ENCODE peak calls at places on chromosomes 6 and 20, in six cellular contexts. One of them, this sample, is unnamed.

GRCh38 chr20:41619360-41620115 is 1.4 kb upstream of the CHD6 start:
- DNase-seq in stimulated activated naive CD4-positive, alpha-beta T cell: no peak
- DNase-seq in NCI-H2081: peak; percentile 39
- DNase-seq in AG09309: no peak
- DNase-seq in A549: no peak
- DNase-seq in activated CD8-positive, alpha-beta T cell treated with anti-CD3 and anti-CD28 coated beads for 36 hours: no peak
- DNase-seq in this sample: no peak

GRCh38 chr6:110662468-110663211 is 152.6 kb downstream of the CDK19 start:
- DNase-seq in A549: no peak
- DNase-seq in AG09309: peak; percentile 37
- DNase-seq in stimulated activated naive CD4-positive, alpha-beta T cell: no peak
- DNase-seq in activated CD8-positive, alpha-beta T cell treated with anti-CD3 and anti-CD28 coated beads for 36 hours: no peak
- DNase-seq in NCI-H2081: no peak
- DNase-seq in this sample: no peak

GRCh38 chr6:7058250-7058923 is 49.4 kb upstream of the RREB1 start:
- DNase-seq in AG09309: peak; percentile 92
- DNase-seq in NCI-H2081: no peak
- DNase-seq in A549: peak; percentile 56
- DNase-seq in stimulated activated naive CD4-positive, alpha-beta T cell: no peak
- DNase-seq in activated CD8-positive, alpha-beta T cell treated with anti-CD3 and anti-CD28 coated beads for 36 hours: peak; percentile 62
- DNase-seq in this sample: no peak

GRCh38 chr6:81792826-81793225 is 40.3 kb upstream of the TENT5A start:
- DNase-seq in NCI-H2081: no peak
- DNase-seq in A549: no peak
- DNase-seq in AG09309: no peak
- DNase-seq in stimulated activated naive CD4-positive, alpha-beta T cell: no peak
- DNase-seq in activated CD8-positive, alpha-beta T cell treated with anti-CD3 and anti-CD28 coated beads for 36 hours: no peak
- DNase-seq in this sample: no peak

GRCh38 chr6:26521485-26522391 is 16.4 kb upstream of the HMGN4 start:
- DNase-seq in NCI-H2081: peak; percentile 54
- DNase-seq in A549: peak; percentile 71
- DNase-seq in activated CD8-positive, alpha-beta T cell treated with anti-CD3 and anti-CD28 coated beads for 36 hours: peak; percentile 72
- DNase-seq in stimulated activated naive CD4-positive, alpha-beta T cell: peak; percentile 44
- DNase-seq in AG09309: no peak
- DNase-seq in this sample: peak; percentile 49

GRCh38 chr20:46088409-46089075 is 1.2 kb downstream of the NCOA5 start:
- DNase-seq in stimulated activated naive CD4-positive, alpha-beta T cell: no peak
- DNase-seq in AG09309: no peak
- DNase-seq in activated CD8-positive, alpha-beta T cell treated with anti-CD3 and anti-CD28 coated beads for 36 hours: peak; percentile 26
- DNase-seq in NCI-H2081: peak; percentile 22
- DNase-seq in A549: peak; percentile 10
- DNase-seq in this sample: no peak

GRCh38 chr6:31271641-31272357 is at the start of gene HLA-C:
- DNase-seq in stimulated activated naive CD4-positive, alpha-beta T cell: peak; percentile 92
- DNase-seq in NCI-H2081: peak; percentile 94
- DNase-seq in A549: peak; percentile 89
- DNase-seq in AG09309: peak; percentile 91
- DNase-seq in activated CD8-positive, alpha-beta T cell treated with anti-CD3 and anti-CD28 coated beads for 36 hours: peak; percentile 93
- DNase-seq in this sample: peak; percentile 77

GRCh38 chr6:100269189-100269588 is 195.5 kb downstream of the SIM1 start:
- DNase-seq in NCI-H2081: no peak
- DNase-seq in AG09309: peak; percentile 43
- DNase-seq in stimulated activated naive CD4-positive, alpha-beta T cell: no peak
- DNase-seq in activated CD8-positive, alpha-beta T cell treated with anti-CD3 and anti-CD28 coated beads for 36 hours: no peak
- DNase-seq in A549: no peak
- DNase-seq in this sample: no peak

GRCh38 chr6:125509477-125509876 is 207.7 kb upstream of the HDDC2 start:
- DNase-seq in stimulated activated naive CD4-positive, alpha-beta T cell: no peak
- DNase-seq in activated CD8-positive, alpha-beta T cell treated with anti-CD3 and anti-CD28 coated beads for 36 hours: no peak
- DNase-seq in NCI-H2081: no peak
- DNase-seq in AG09309: no peak
- DNase-seq in A549: no peak
- DNase-seq in this sample: no peak

GRCh38 chr20:51412333-51412761 is 130.2 kb downstream of the NFATC2 start:
- DNase-seq in NCI-H2081: no peak
- DNase-seq in stimulated activated naive CD4-positive, alpha-beta T cell: no peak
- DNase-seq in A549: no peak
- DNase-seq in AG09309: no peak
- DNase-seq in activated CD8-positive, alpha-beta T cell treated with anti-CD3 and anti-CD28 coated beads for 36 hours: no peak
- DNase-seq in this sample: peak; percentile 28

GRCh38 chr20:63534831-63535651 is 2.1 kb downstream of the PTK6 start:
- DNase-seq in activated CD8-positive, alpha-beta T cell treated with anti-CD3 and anti-CD28 coated beads for 36 hours: no peak
- DNase-seq in AG09309: no peak
- DNase-seq in stimulated activated naive CD4-positive, alpha-beta T cell: no peak
- DNase-seq in A549: no peak
- DNase-seq in NCI-H2081: no peak
- DNase-seq in this sample: no peak

GRCh38 chr6:30845183-30845582 is 39.1 kb upstream of the DDR1 start:
- DNase-seq in A549: no peak
- DNase-seq in AG09309: no peak
- DNase-seq in NCI-H2081: no peak
- DNase-seq in activated CD8-positive, alpha-beta T cell treated with anti-CD3 and anti-CD28 coated beads for 36 hours: peak; percentile 36
- DNase-seq in stimulated activated naive CD4-positive, alpha-beta T cell: no peak
- DNase-seq in this sample: no peak

GRCh38 chr6:159098636-159099106 is 53.9 kb upstream of the TAGAP start:
- DNase-seq in NCI-H2081: no peak
- DNase-seq in stimulated activated naive CD4-positive, alpha-beta T cell: peak; percentile 82
- DNase-seq in A549: no peak
- DNase-seq in activated CD8-positive, alpha-beta T cell treated with anti-CD3 and anti-CD28 coated beads for 36 hours: peak; percentile 84
- DNase-seq in AG09309: no peak
- DNase-seq in this sample: no peak

GRCh38 chr6:14804444-14805210 is 441.2 kb upstream of the JARID2 start:
- DNase-seq in AG09309: no peak
- DNase-seq in A549: no peak
- DNase-seq in NCI-H2081: peak; percentile 51
- DNase-seq in stimulated activated naive CD4-positive, alpha-beta T cell: no peak
- DNase-seq in activated CD8-positive, alpha-beta T cell treated with anti-CD3 and anti-CD28 coated beads for 36 hours: no peak
- DNase-seq in this sample: no peak

GRCh38 chr20:64194269-64194668 is 30.0 kb downstream of the MYT1 start:
- DNase-seq in A549: no peak
- DNase-seq in activated CD8-positive, alpha-beta T cell treated with anti-CD3 and anti-CD28 coated beads for 36 hours: no peak
- DNase-seq in AG09309: no peak
- DNase-seq in NCI-H2081: no peak
- DNase-seq in stimulated activated naive CD4-positive, alpha-beta T cell: no peak
- DNase-seq in this sample: no peak

GRCh38 chr6:70423189-70424133 is 10.2 kb downstream of the FAM135A start:
- DNase-seq in AG09309: no peak
- DNase-seq in A549: no peak
- DNase-seq in NCI-H2081: no peak
- DNase-seq in stimulated activated naive CD4-positive, alpha-beta T cell: no peak
- DNase-seq in activated CD8-positive, alpha-beta T cell treated with anti-CD3 and anti-CD28 coated beads for 36 hours: no peak
- DNase-seq in this sample: no peak

GRCh38 chr6:54892831-54893230 is 46.3 kb downstream of the FAM83B start:
- DNase-seq in activated CD8-positive, alpha-beta T cell treated with anti-CD3 and anti-CD28 coated beads for 36 hours: no peak
- DNase-seq in A549: peak; percentile 7
- DNase-seq in stimulated activated naive CD4-positive, alpha-beta T cell: no peak
- DNase-seq in AG09309: peak; percentile 48
- DNase-seq in NCI-H2081: no peak
- DNase-seq in this sample: no peak

GRCh38 chr20:10557685-10558084 is 116.1 kb downstream of the JAG1 start:
- DNase-seq in A549: no peak
- DNase-seq in activated CD8-positive, alpha-beta T cell treated with anti-CD3 and anti-CD28 coated beads for 36 hours: no peak
- DNase-seq in stimulated activated naive CD4-positive, alpha-beta T cell: no peak
- DNase-seq in NCI-H2081: no peak
- DNase-seq in AG09309: no peak
- DNase-seq in this sample: no peak

GRCh38 chr20:37777556-37777955 is 83.7 kb downstream of the CTNNBL1 start:
- DNase-seq in stimulated activated naive CD4-positive, alpha-beta T cell: no peak
- DNase-seq in AG09309: no peak
- DNase-seq in activated CD8-positive, alpha-beta T cell treated with anti-CD3 and anti-CD28 coated beads for 36 hours: no peak
- DNase-seq in A549: no peak
- DNase-seq in NCI-H2081: no peak
- DNase-seq in this sample: peak; percentile 25

GRCh38 chr6:27043244-27043643 is 204.3 kb upstream of the PRSS16 start:
- DNase-seq in A549: no peak
- DNase-seq in AG09309: no peak
- DNase-seq in activated CD8-positive, alpha-beta T cell treated with anti-CD3 and anti-CD28 coated beads for 36 hours: no peak
- DNase-seq in NCI-H2081: no peak
- DNase-seq in stimulated activated naive CD4-positive, alpha-beta T cell: no peak
- DNase-seq in this sample: no peak

GRCh38 chr6:42390228-42390934 is 61.3 kb downstream of the TRERF1 start:
- DNase-seq in AG09309: no peak
- DNase-seq in stimulated activated naive CD4-positive, alpha-beta T cell: peak; percentile 79
- DNase-seq in A549: no peak
- DNase-seq in NCI-H2081: no peak
- DNase-seq in activated CD8-positive, alpha-beta T cell treated with anti-CD3 and anti-CD28 coated beads for 36 hours: peak; percentile 83
- DNase-seq in this sample: no peak

GRCh38 chr20:9072741-9073310 is 3.9 kb downstream of the PLCB4 start:
- DNase-seq in NCI-H2081: no peak
- DNase-seq in activated CD8-positive, alpha-beta T cell treated with anti-CD3 and anti-CD28 coated beads for 36 hours: no peak
- DNase-seq in AG09309: no peak
- DNase-seq in A549: no peak
- DNase-seq in stimulated activated naive CD4-positive, alpha-beta T cell: no peak
- DNase-seq in this sample: no peak

GRCh38 chr6:4624726-4625125 is 151.5 kb upstream of the CDYL start:
- DNase-seq in NCI-H2081: no peak
- DNase-seq in AG09309: no peak
- DNase-seq in activated CD8-positive, alpha-beta T cell treated with anti-CD3 and anti-CD28 coated beads for 36 hours: no peak
- DNase-seq in stimulated activated naive CD4-positive, alpha-beta T cell: no peak
- DNase-seq in A549: no peak
- DNase-seq in this sample: no peak

GRCh38 chr6:82567621-82568020 is 204.0 kb downstream of the TPBG start:
- DNase-seq in activated CD8-positive, alpha-beta T cell treated with anti-CD3 and anti-CD28 coated beads for 36 hours: no peak
- DNase-seq in A549: no peak
- DNase-seq in stimulated activated naive CD4-positive, alpha-beta T cell: no peak
- DNase-seq in AG09309: no peak
- DNase-seq in NCI-H2081: no peak
- DNase-seq in this sample: no peak

GRCh38 chr20:56800088-56800487 is 171.0 kb downstream of the TFAP2C start:
- DNase-seq in A549: no peak
- DNase-seq in NCI-H2081: no peak
- DNase-seq in stimulated activated naive CD4-positive, alpha-beta T cell: no peak
- DNase-seq in AG09309: no peak
- DNase-seq in activated CD8-positive, alpha-beta T cell treated with anti-CD3 and anti-CD28 coated beads for 36 hours: no peak
- DNase-seq in this sample: no peak

GRCh38 chr20:50380697-50381040 is 129.5 kb upstream of the PTPN1 start:
- DNase-seq in NCI-H2081: no peak
- DNase-seq in stimulated activated naive CD4-positive, alpha-beta T cell: no peak
- DNase-seq in activated CD8-positive, alpha-beta T cell treated with anti-CD3 and anti-CD28 coated beads for 36 hours: no peak
- DNase-seq in AG09309: no peak
- DNase-seq in A549: peak; percentile 67
- DNase-seq in this sample: no peak

GRCh38 chr20:63882257-63883208 is 12.4 kb upstream of the DNAJC5 start:
- DNase-seq in stimulated activated naive CD4-positive, alpha-beta T cell: no peak
- DNase-seq in NCI-H2081: no peak
- DNase-seq in AG09309: no peak
- DNase-seq in activated CD8-positive, alpha-beta T cell treated with anti-CD3 and anti-CD28 coated beads for 36 hours: no peak
- DNase-seq in A549: no peak
- DNase-seq in this sample: no peak

GRCh38 chr6:37381579-37381978 is 27.8 kb downstream of the RNF8 start:
- DNase-seq in activated CD8-positive, alpha-beta T cell treated with anti-CD3 and anti-CD28 coated beads for 36 hours: peak; percentile 36
- DNase-seq in stimulated activated naive CD4-positive, alpha-beta T cell: peak; percentile 10
- DNase-seq in A549: peak; percentile 15
- DNase-seq in NCI-H2081: peak; percentile 85
- DNase-seq in AG09309: peak; percentile 17
- DNase-seq in this sample: peak; percentile 34

GRCh38 chr20:50572922-50573777 is 63.0 kb downstream of the PTPN1 start:
- DNase-seq in stimulated activated naive CD4-positive, alpha-beta T cell: no peak
- DNase-seq in NCI-H2081: peak; percentile 83
- DNase-seq in A549: no peak
- DNase-seq in activated CD8-positive, alpha-beta T cell treated with anti-CD3 and anti-CD28 coated beads for 36 hours: no peak
- DNase-seq in AG09309: peak; percentile 80
- DNase-seq in this sample: peak; percentile 90

GRCh38 chr6:128482642-128483041 is 37.8 kb downstream of the PTPRK start:
- DNase-seq in AG09309: no peak
- DNase-seq in stimulated activated naive CD4-positive, alpha-beta T cell: no peak
- DNase-seq in NCI-H2081: no peak
- DNase-seq in A549: no peak
- DNase-seq in activated CD8-positive, alpha-beta T cell treated with anti-CD3 and anti-CD28 coated beads for 36 hours: no peak
- DNase-seq in this sample: peak; percentile 24